ENCODE peak calls at places on chromosome 7, in seven cellular contexts. N is stimulated activated CD8-positive, alpha-beta memory T cell treated with anti-CD3 and anti-CD28 coated beads, Interleukin-7, amount 100 ng/mL, for 4 hours; S is H7; A is DMS53; R is EH; Q is kidney glomerular epithelial cell; V is GM12892. K is an unnamed sample.

GRCh38 chr7:38751416-38751815 is 120.2 kb upstream of the AMPH start:
- DNase-seq in N (no peak), S (no peak), A (no peak), R (peak; percentile 74), Q (no peak), V (no peak), K (no peak)

GRCh38 chr7:97024209-97025129 is at the start of gene DLX5:
- DNase-seq in N (no peak), S (peak; percentile 86), A (peak; percentile 92), R (peak; percentile 39), Q (no peak), V (no peak), K (peak; percentile 95)

GRCh38 chr7:51827641-51828040 is 511.0 kb upstream of the COBL start:
- DNase-seq in N (no peak), S (no peak), A (no peak), R (no peak), Q (no peak), V (no peak), K (no peak)

GRCh38 chr7:118194571-118194970 is 10.6 kb downstream of the LSM8 start:
- DNase-seq in N (no peak), S (no peak), A (no peak), R (no peak), Q (no peak), V (no peak), K (no peak)

GRCh38 chr7:100402241-100402640 is 26.3 kb downstream of the ZCWPW1 start:
- DNase-seq in N (no peak), S (no peak), A (no peak), R (no peak), Q (no peak), V (no peak), K (no peak)

GRCh38 chr7:1677206-1678069 is 7.4 kb downstream of the ELFN1 start:
- DNase-seq in N (no peak), S (peak; percentile 37), A (no peak), R (no peak), Q (no peak), V (no peak), K (no peak)

GRCh38 chr7:107967420-107967819 is 35.5 kb downstream of the LAMB1 start:
- DNase-seq in N (no peak), S (no peak), A (peak; percentile 92), R (no peak), Q (no peak), V (no peak), K (no peak)

GRCh38 chr7:55690-56248 is 136.6 kb upstream of the FAM20C start:
- DNase-seq in N (no peak), S (peak; percentile 66), A (no peak), R (no peak), Q (no peak), V (no peak), K (peak; percentile 59)

GRCh38 chr7:107078517-107078966 is 34.0 kb downstream of the PRKAR2B start:
- DNase-seq in N (no peak), S (no peak), A (peak; percentile 48), R (peak; percentile 41), Q (peak; percentile 28), V (no peak), K (peak; percentile 65)

GRCh38 chr7:83947260-83947659 is 247.3 kb downstream of the SEMA3A start:
- DNase-seq in N (no peak), S (peak; percentile 54), A (peak; percentile 61), R (peak; percentile 7), Q (peak; percentile 11), V (no peak), K (peak; percentile 68)

GRCh38 chr7:115249080-115249479 is 327.2 kb downstream of the MDFIC start:
- DNase-seq in N (no peak), S (no peak), A (no peak), R (peak; percentile 11), Q (no peak), V (no peak), K (no peak)

GRCh38 chr7:27140108-27140842 is 3.2 kb downstream of the HOXA5 start:
- DNase-seq in N (no peak), S (peak; percentile 38), A (no peak), R (no peak), Q (no peak), V (no peak), K (peak; percentile 39)

GRCh38 chr7:1558181-1558811 is 2.3 kb upstream of the TMEM184A start:
- DNase-seq in N (no peak), S (peak; percentile 85), A (no peak), R (no peak), Q (no peak), V (no peak), K (peak; percentile 73)

GRCh38 chr7:148238926-148239325 is 351.6 kb upstream of the C7orf33 start:
- DNase-seq in N (no peak), S (no peak), A (no peak), R (no peak), Q (no peak), V (no peak), K (no peak)

GRCh38 chr7:43721193-43721806 is 8.0 kb downstream of the COA1 start:
- DNase-seq in N (no peak), S (no peak), A (peak; percentile 75), R (peak; percentile 69), Q (peak; percentile 46), V (no peak), K (no peak)

GRCh38 chr7:95365151-95365550 is 31.0 kb downstream of the PON3 start:
- DNase-seq in N (no peak), S (no peak), A (peak; percentile 67), R (no peak), Q (peak; percentile 23), V (no peak), K (no peak)

GRCh38 chr7:2411815-2412586 is 8.6 kb downstream of the CHST12 start:
- DNase-seq in N (no peak), S (peak; percentile 42), A (peak; percentile 33), R (peak; percentile 38), Q (no peak), V (no peak), K (no peak)

GRCh38 chr7:156650042-156650441 is 9.5 kb downstream of the RNF32 start:
- DNase-seq in N (no peak), S (peak; percentile 78), A (peak; percentile 70), R (peak; percentile 39), Q (no peak), V (no peak), K (no peak)

GRCh38 chr7:98619450-98620321 is 2.6 kb downstream of the NPTX2 start:
- DNase-seq in N (no peak), S (peak; percentile 80), A (peak; percentile 51), R (no peak), Q (no peak), V (no peak), K (no peak)

GRCh38 chr7:24123061-24123460 is 160.9 kb upstream of the NPY start:
- DNase-seq in N (no peak), S (no peak), A (no peak), R (peak; percentile 19), Q (no peak), V (no peak), K (no peak)

GRCh38 chr7:84123903-84124573 is 70.6 kb downstream of the SEMA3A start:
- DNase-seq in N (no peak), S (no peak), A (no peak), R (peak; percentile 63), Q (no peak), V (no peak), K (peak; percentile 62)

GRCh38 chr7:25124485-25125136 is 449 bp downstream of the CYCS start:
- DNase-seq in N (peak; percentile 6), S (peak; percentile 21), A (peak; percentile 84), R (peak; percentile 41), Q (no peak), V (no peak), K (no peak)

GRCh38 chr7:36460811-36461429 is 71.3 kb downstream of the ANLN start:
- DNase-seq in N (no peak), S (no peak), A (no peak), R (no peak), Q (no peak), V (no peak), K (no peak)

K was measured in islet precursor cell.